ENCODE peak calls at places on chromosomes 13 and 19, in eight cellular contexts. L is tibial artery, X is breast epithelium, C is mammary epithelial cell, P is HepG2, N is pancreas, K is endothelial cell of umbilical vein, I is BE2C. O is an unnamed sample.

GRCh38 chr13:107277911-107278310 is 710.0 kb upstream of the ARGLU1 start:
- DNase-seq in P (no peak), K (no peak), N (no peak), X (no peak), I (no peak), C (no peak), L (no peak), O (no peak)

GRCh38 chr19:4635763-4636135 is 3.6 kb upstream of the TNFAIP8L1 start:
- DNase-seq in C (no peak), I (no peak), X (no peak), K (no peak), L (no peak), N (no peak), P (no peak), O (no peak)

GRCh38 chr13:43878897-43879322 is 630 bp downstream of the CCDC122 start:
- DNase-seq in I (no peak), N (peak; percentile 78), L (peak; percentile 86), C (peak; percentile 59), P (peak; percentile 31), X (peak; percentile 40), K (peak; percentile 64), O (peak; percentile 77)

GRCh38 chr19:45137179-45137761 is 23.5 kb downstream of the NKPD1 start:
- DNase-seq in N (no peak), C (no peak), P (no peak), I (peak; percentile 11), L (no peak), K (no peak), X (no peak), O (no peak)

GRCh38 chr19:6590458-6591319 is at the start of gene CD70:
- DNase-seq in K (no peak), I (no peak), P (no peak), C (peak; percentile 66), N (no peak), L (no peak), X (no peak), O (no peak)

GRCh38 chr19:30148039-30148438 is 206.0 kb downstream of the URI1 start:
- DNase-seq in K (no peak), P (peak; percentile 60), I (no peak), L (no peak), N (no peak), X (no peak), C (no peak), O (no peak)

GRCh38 chr13:75136151-75136550 is 345.8 kb downstream of the TBC1D4 start:
- DNase-seq in L (no peak), P (no peak), K (no peak), X (no peak), C (no peak), N (no peak), I (no peak), O (no peak)

GRCh38 chr13:24264976-24265375 is 44.4 kb upstream of the C1QTNF9 start:
- DNase-seq in X (no peak), I (no peak), C (peak; percentile 2), P (no peak), N (no peak), L (no peak), K (no peak), O (no peak)

GRCh38 chr19:7879102-7879770 is 5.0 kb upstream of the PRR36 start:
- DNase-seq in P (no peak), N (no peak), X (no peak), C (no peak), I (no peak), K (no peak), L (no peak), O (no peak)

GRCh38 chr13:36804588-36804987 is 14.4 kb upstream of the RFXAP start:
- DNase-seq in K (no peak), N (no peak), I (no peak), C (no peak), X (no peak), P (no peak), L (no peak), O (no peak)

GRCh38 chr19:54573330-54573872 is at the start of gene LILRA2:
- DNase-seq in P (no peak), X (no peak), C (no peak), N (no peak), L (no peak), I (no peak), K (no peak), O (no peak)

GRCh38 chr13:112683581-112683980 is 6.3 kb upstream of the ATP11A start:
- DNase-seq in K (no peak), X (no peak), L (no peak), P (no peak), N (no peak), C (no peak), I (no peak), O (no peak)

GRCh38 chr19:53813996-53814395 is 10.1 kb downstream of the NLRP12 start:
- DNase-seq in L (no peak), N (no peak), X (no peak), I (no peak), C (peak; percentile 40), K (no peak), P (no peak), O (no peak)

GRCh38 chr13:34578471-34578870 is 363.6 kb upstream of the NBEA start:
- DNase-seq in X (peak; percentile 32), K (no peak), L (no peak), C (peak; percentile 82), I (no peak), N (no peak), P (no peak), O (no peak)

GRCh38 chr13:99191900-99192399 is 8.7 kb upstream of the UBAC2 start:
- DNase-seq in C (no peak), X (no peak), I (no peak), N (no peak), L (no peak), K (no peak), P (no peak), O (peak; percentile 5)

GRCh38 chr19:4749870-4750269 is 26.2 kb upstream of the DPP9 start:
- DNase-seq in N (no peak), C (no peak), X (no peak), K (no peak), P (no peak), L (no peak), I (peak; percentile 42), O (no peak)

GRCh38 chr19:14088634-14089411 is 1.7 kb downstream of the SAMD1 start:
- DNase-seq in P (no peak), L (no peak), X (no peak), C (no peak), I (no peak), N (no peak), K (no peak), O (no peak)

GRCh38 chr19:38736036-38736412 is 8.2 kb downstream of the CAPN12 start:
- DNase-seq in K (no peak), L (peak; percentile 74), C (no peak), X (peak; percentile 70), P (no peak), I (peak; percentile 54), N (peak; percentile 60), O (no peak)

GRCh38 chr13:57716295-57716694 is 84.8 kb downstream of the PCDH17 start:
- DNase-seq in I (no peak), P (peak; percentile 2), K (no peak), N (no peak), X (no peak), C (no peak), L (no peak), O (no peak)

GRCh38 chr19:36081894-36082293 is 27.2 kb downstream of the WDR62 start:
- DNase-seq in K (no peak), X (no peak), C (no peak), N (no peak), L (no peak), I (no peak), P (no peak), O (no peak)

GRCh38 chr19:36084231-36085009 is 26.5 kb upstream of the OVOL3 start:
- DNase-seq in I (no peak), C (no peak), L (no peak), P (no peak), X (no peak), K (no peak), N (no peak), O (no peak)

GRCh38 chr19:36081385-36081784 is 26.7 kb downstream of the WDR62 start:
- DNase-seq in L (no peak), C (no peak), P (no peak), I (no peak), X (peak; percentile 35), N (no peak), K (no peak), O (no peak)

GRCh38 chr19:36086326-36086725 is 24.6 kb upstream of the OVOL3 start:
- DNase-seq in K (no peak), I (no peak), X (no peak), L (no peak), P (no peak), N (no peak), C (no peak), O (no peak)

DNA sequence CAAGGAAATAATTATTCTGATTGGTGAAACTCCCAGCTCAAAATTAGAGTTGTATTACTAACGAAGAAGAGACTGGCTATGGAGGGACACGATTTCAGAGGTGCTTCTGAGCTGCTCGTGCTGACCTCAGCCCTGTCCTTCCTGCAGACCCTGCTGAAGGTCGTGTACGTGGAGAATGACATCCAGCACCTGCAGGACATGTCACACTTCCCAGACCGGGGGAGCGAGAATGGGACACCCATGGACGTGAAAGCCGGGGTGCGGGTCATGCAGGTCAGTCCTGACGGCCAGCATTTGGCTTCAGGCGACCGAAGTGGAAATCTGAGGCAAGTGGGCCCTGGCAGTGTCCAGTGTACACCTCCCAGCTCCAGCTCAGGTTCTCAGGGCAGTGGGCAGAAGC is 28.0 kb upstream of the OVOL3 start:
- DNase-seq in I (no peak), P (no peak), C (no peak), X (no peak), L (no peak), N (no peak), K (no peak), O (no peak)
- H3K36me3 ChIP-seq in I (peaks cover 56% of the 10 kb centered on the region), P (peaks cover 15% of the 10 kb centered on the region), C (peaks cover 5% of the 10 kb centered on the region), X (no peaks in the 10 kb centered on the region), L (no peaks in the 10 kb centered on the region), N (no peaks in the 10 kb centered on the region), K (peaks cover 7% of the 10 kb centered on the region), O (no peaks in the 10 kb centered on the region)

GRCh38 chr19:17997969-17998826 is 9.8 kb upstream of the ARRDC2 start:
- DNase-seq in C (no peak), K (no peak), N (peak; percentile 22), X (no peak), I (peak; percentile 37), L (peak; percentile 73), P (peak; percentile 32), O (no peak)
- TF ChIP-seq CTCF in C (no peak), K (peak; percentile 24), N (no peak), X (no peak), I (no peak), L (no peak), P (peak; percentile 74), O (peak; percentile 37)

DNA sequence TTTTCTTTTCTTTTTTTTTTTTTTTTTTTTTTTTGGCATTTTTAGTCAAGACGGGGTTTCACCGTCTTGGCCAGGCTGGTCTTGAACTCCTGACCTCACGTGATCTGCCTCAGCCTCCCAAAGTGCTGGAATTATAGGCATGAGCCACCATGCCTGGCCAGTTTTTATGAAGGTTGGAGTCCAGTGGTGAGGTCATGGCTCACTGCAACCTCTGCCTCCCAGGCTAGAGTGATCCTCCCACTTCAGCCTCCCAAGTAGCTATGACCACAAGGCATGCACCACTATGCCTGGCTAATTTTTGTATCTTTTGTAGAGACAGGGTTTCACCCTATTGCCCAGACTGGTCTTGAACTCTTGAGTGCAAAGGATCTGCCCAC is 4.2 kb downstream of the SNRPA start:
- DNase-seq in X (no peak), L (no peak), K (no peak), N (no peak), P (no peak), C (no peak), I (no peak), O (no peak)
- H3K36me3 ChIP-seq in X (peaks cover 9% of the 10 kb centered on the region), L (peaks cover 57% of the 10 kb centered on the region), K (peaks cover 29% of the 10 kb centered on the region), N (peaks cover 4% of the 10 kb centered on the region), P (peaks cover 15% of the 10 kb centered on the region), C (peaks cover 13% of the 10 kb centered on the region), I (peaks cover 63% of the 10 kb centered on the region), O (peaks cover 42% of the 10 kb centered on the region)

GRCh38 chr13:47258384-47258783 is 361.5 kb upstream of the HTR2A start:
- DNase-seq in N (no peak), L (no peak), C (no peak), I (no peak), X (peak; percentile 58), K (no peak), P (no peak), O (no peak)
- TF ChIP-seq CTCF in N (no peak), L (no peak), C (no peak), I (no peak), X (no peak), K (no peak), P (no peak), O (no peak)